ENCODE peak calls at places on chromosomes 5 and 9, in nine cellular contexts. J is AG09309; Y is left cardiac atrium; B is iris pigment epithelial cell; L is HTR-8/SVneo; P is activated naive CD4-positive, alpha-beta T cell treated with anti-CD3 and anti-CD28 coated beads for 36 hours; F is endothelial cell; Z is activated CD8-positive, alpha-beta memory T cell treated with anti-CD3 and anti-CD28 coated beads for 24 hours; N is amniotic stem cell. A is an unnamed sample.
A peak's percentile ranks its signal among the peaks of the same experiment; 100 is the strongest.

GRCh38 chr5:139660105-139660915 is 12.2 kb downstream of the CXXC5 start:
- DNase-seq in J (no peak), Y (peak; percentile 77), B (no peak), L (peak; percentile 59), P (no peak), F (no peak), Z (no peak), N (no peak), A (peak; percentile 90)

GRCh38 chr9:100427366-100428263 is 672 bp downstream of the MSANTD3 start:
- DNase-seq in J (no peak), Y (peak; percentile 67), B (peak; percentile 63), L (peak; percentile 58), P (peak; percentile 28), F (peak; percentile 47), Z (peak; percentile 78), N (peak; percentile 27), A (peak; percentile 51)

GRCh38 chr9:93132946-93133640 is 958 bp downstream of the NINJ1 start:
- DNase-seq in J (no peak), Y (no peak), B (peak; percentile 56), L (no peak), P (no peak), F (no peak), Z (no peak), N (no peak), A (peak; percentile 28)

GRCh38 chr9:39588056-39588814 is 232.8 kb downstream of the SPATA31A1 start:
- DNase-seq in J (no peak), Y (no peak), B (no peak), L (no peak), P (no peak), F (no peak), Z (no peak), N (no peak), A (no peak)

GRCh38 chr5:59745422-59745863 is 148.1 kb downstream of the PDE4D start:
- DNase-seq in J (peak; percentile 59), Y (peak; percentile 39), B (peak; percentile 100), L (peak; percentile 9), P (no peak), F (no peak), Z (no peak), N (no peak), A (no peak)

GRCh38 chr9:130343445-130343918 is 77.9 kb downstream of the HMCN2 start:
- DNase-seq in J (no peak), Y (no peak), B (no peak), L (no peak), P (peak; percentile 58), F (peak; percentile 70), Z (peak; percentile 77), N (no peak), A (no peak)

GRCh38 chr9:108687360-108687981 is 168.3 kb downstream of the ACTL7B start:
- DNase-seq in J (peak; percentile 65), Y (no peak), B (no peak), L (no peak), P (no peak), F (no peak), Z (no peak), N (no peak), A (no peak)

GRCh38 chr5:32713396-32714381 is 2.6 kb downstream of the NPR3 start:
- DNase-seq in J (no peak), Y (peak; percentile 56), B (peak; percentile 29), L (no peak), P (no peak), F (peak; percentile 29), Z (no peak), N (peak; percentile 48), A (no peak)

GRCh38 chr5:129382921-129383672 is 77.0 kb upstream of the ADAMTS19 start:
- DNase-seq in J (no peak), Y (no peak), B (peak; percentile 14), L (no peak), P (no peak), F (no peak), Z (no peak), N (no peak), A (no peak)

GRCh38 chr5:151183451-151184245 is 26.1 kb upstream of the ANXA6 start:
- DNase-seq in J (no peak), Y (no peak), B (peak; percentile 52), L (no peak), P (no peak), F (no peak), Z (peak; percentile 49), N (no peak), A (no peak)

GRCh38 chr9:3361689-3362392 is 164.0 kb downstream of the RFX3 start:
- DNase-seq in J (no peak), Y (no peak), B (no peak), L (no peak), P (no peak), F (no peak), Z (no peak), N (no peak), A (no peak)

GRCh38 chr9:127944586-127945218 is 7.0 kb upstream of the DPM2 start:
- DNase-seq in J (no peak), Y (no peak), B (no peak), L (no peak), P (no peak), F (no peak), Z (no peak), N (no peak), A (no peak)

GRCh38 chr9:115118471-115119156 is 657 bp upstream of the TNC start:
- DNase-seq in J (peak; percentile 62), Y (peak; percentile 63), B (peak; percentile 89), L (peak; percentile 70), P (no peak), F (peak; percentile 25), Z (no peak), N (peak; percentile 90), A (peak; percentile 68)

GRCh38 chr9:31574006-31574750 is 810.3 kb upstream of the ACO1 start:
- DNase-seq in J (no peak), Y (no peak), B (peak; percentile 21), L (no peak), P (no peak), F (no peak), Z (no peak), N (peak; percentile 42), A (no peak)

GRCh38 chr9:89941875-89942274 is 337.1 kb downstream of the GADD45G start:
- DNase-seq in J (peak; percentile 25), Y (no peak), B (peak; percentile 65), L (peak; percentile 6), P (no peak), F (no peak), Z (no peak), N (no peak), A (no peak)

GRCh38 chr5:134626369-134627014 is 6.1 kb downstream of the SAR1B start:
- DNase-seq in J (peak; percentile 20), Y (no peak), B (peak; percentile 96), L (no peak), P (no peak), F (no peak), Z (no peak), N (no peak), A (peak; percentile 66)

GRCh38 chr5:80243567-80243966 is 12.3 kb downstream of the SERINC5 start:
- DNase-seq in J (no peak), Y (no peak), B (no peak), L (no peak), P (peak; percentile 2), F (no peak), Z (no peak), N (no peak), A (no peak)

GRCh38 chr5:133735346-133735745 is 123.0 kb upstream of the FSTL4 start:
- DNase-seq in J (no peak), Y (no peak), B (peak; percentile 28), L (peak; percentile 44), P (no peak), F (no peak), Z (no peak), N (no peak), A (no peak)

GRCh38 chr9:20111173-20111843 is 322.5 kb upstream of the SLC24A2 start:
- DNase-seq in J (no peak), Y (no peak), B (no peak), L (no peak), P (no peak), F (no peak), Z (no peak), N (no peak), A (no peak)

GRCh38 chr5:138927979-138928378 is 52.8 kb upstream of the LRRTM2 start:
- DNase-seq in J (no peak), Y (peak; percentile 81), B (no peak), L (no peak), P (no peak), F (no peak), Z (no peak), N (no peak), A (no peak)

GRCh38 chr9:127608104-127608966 is 3.7 kb upstream of the STXBP1 start:
- DNase-seq in J (no peak), Y (peak; percentile 74), B (peak; percentile 33), L (peak; percentile 67), P (peak; percentile 75), F (peak; percentile 40), Z (peak; percentile 89), N (no peak), A (peak; percentile 87)

GRCh38 chr5:32709789-32710334 is 1.3 kb upstream of the NPR3 start:
- DNase-seq in J (peak; percentile 32), Y (peak; percentile 76), B (peak; percentile 79), L (peak; percentile 89), P (peak; percentile 75), F (peak; percentile 74), Z (peak; percentile 70), N (peak; percentile 77), A (peak; percentile 60)

GRCh38 chr5:180636403-180637075 is 12.9 kb downstream of the FLT4 start:
- DNase-seq in J (no peak), Y (peak; percentile 15), B (peak; percentile 28), L (peak; percentile 94), P (peak; percentile 2), F (no peak), Z (no peak), N (no peak), A (no peak)

A was measured in HT-29.